ENCODE peak calls at places on chromosomes 1 and 21, in seven cellular contexts. L, A, D, J, U, P and V are unnamed samples.

GRCh38 chr1:168623003-168623828 is 46.8 kb downstream of the XCL1 start:
- DNase-seq in L (peak), U (no peak), D (no peak), P (no peak), A (no peak), J (no peak), V (no peak)

GRCh38 chr1:77513839-77514763 is 168.4 kb downstream of the ZZZ3 start:
- DNase-seq in U (no peak), L (no peak), J (no peak), D (no peak), P (peak), A (peak), V (no peak)

GRCh38 chr1:119815361-119815760 is 4.1 kb upstream of the REG4 start:
- DNase-seq in U (no peak), P (no peak), L (no peak), J (no peak), D (no peak), A (no peak), V (no peak)

GRCh38 chr21:38649120-38649519 is 150.8 kb upstream of the ERG start:
- DNase-seq in D (no peak), U (no peak), L (no peak), A (no peak), P (no peak), J (no peak), V (no peak)

GRCh38 chr1:163897401-163898169 is 575.8 kb downstream of the NUF2 start:
- DNase-seq in J (no peak), L (no peak), U (no peak), D (peak), A (peak), P (no peak), V (no peak)

GRCh38 chr1:91026320-91026719 is 4.5 kb upstream of the ZNF644 start:
- DNase-seq in D (no peak), L (no peak), A (no peak), J (no peak), P (no peak), U (no peak), V (no peak)

GRCh38 chr1:200979574-200980451 is 43.7 kb downstream of the KIF21B start:
- DNase-seq in A (no peak), D (peak), P (no peak), L (peak), U (peak), J (peak), V (peak)

GRCh38 chr1:1216770-1217620 is 3.0 kb upstream of the TNFRSF4 start:
- DNase-seq in A (no peak), U (no peak), P (no peak), L (no peak), D (no peak), J (no peak), V (no peak)

GRCh38 chr21:46196733-46197132 is 12.5 kb upstream of the SPATC1L start:
- DNase-seq in D (no peak), U (no peak), P (no peak), J (peak), A (no peak), L (no peak), V (no peak)

GRCh38 chr1:184502154-184502553 is 115.3 kb downstream of the C1orf21 start:
- DNase-seq in A (no peak), J (no peak), U (no peak), P (no peak), L (no peak), D (no peak), V (no peak)

GRCh38 chr21:24290151-24290833 is 1317.0 kb downstream of the MRPL39 start:
- DNase-seq in J (no peak), L (no peak), P (no peak), D (no peak), U (no peak), A (no peak), V (no peak)

GRCh38 chr1:5391725-5392124 is 600.5 kb downstream of the NPHP4 start:
- DNase-seq in L (no peak), D (no peak), J (no peak), P (no peak), U (no peak), A (no peak), V (no peak)

GRCh38 chr21:34705032-34705431 is 36.2 kb downstream of the CLIC6 start:
- DNase-seq in D (no peak), P (no peak), L (no peak), J (no peak), A (no peak), U (no peak), V (no peak)

GRCh38 chr21:37984416-37984815 is 68.2 kb upstream of the KCNJ6 start:
- DNase-seq in J (no peak), D (no peak), P (no peak), A (no peak), U (no peak), L (no peak), V (no peak)

GRCh38 chr1:17304155-17304826 is 3.7 kb upstream of the PADI4 start:
- DNase-seq in L (no peak), D (no peak), P (no peak), U (no peak), A (no peak), J (peak), V (no peak)

GRCh38 chr1:75855010-75855409 is 58.3 kb downstream of the MSH4 start:
- DNase-seq in P (no peak), A (no peak), U (no peak), J (no peak), L (peak), D (no peak), V (no peak)

GRCh38 chr1:215987092-215987855 is 420.2 kb downstream of the KCTD3 start:
- DNase-seq in J (no peak), A (no peak), D (no peak), U (no peak), P (no peak), L (no peak), V (no peak)

GRCh38 chr1:176515310-176515709 is 52.3 kb downstream of the PAPPA2 start:
- DNase-seq in A (no peak), L (no peak), J (no peak), D (no peak), U (no peak), P (no peak), V (no peak)

GRCh38 chr1:163170331-163170730 is 32.4 kb downstream of the RGS5 start:
- DNase-seq in U (no peak), P (no peak), D (no peak), L (no peak), J (no peak), A (peak), V (no peak)

GRCh38 chr21:46129846-46130651 is 25.3 kb downstream of the FTCD start:
- DNase-seq in P (no peak), D (no peak), L (no peak), A (no peak), U (no peak), J (no peak), V (no peak)

GRCh38 chr21:15631342-15631741 is 98.4 kb upstream of the USP25 start:
- DNase-seq in A (peak), P (no peak), J (no peak), U (no peak), L (no peak), D (no peak), V (no peak)

GRCh38 chr1:171310661-171311087 is 3.3 kb upstream of the FMO4 start:
- DNase-seq in D (no peak), P (no peak), L (no peak), J (no peak), U (no peak), A (no peak), V (no peak)

GRCh38 chr1:227896710-227897655 is 50.7 kb downstream of the WNT9A start:
- DNase-seq in J (peak), D (peak), U (no peak), P (no peak), L (peak), A (no peak), V (no peak)

GRCh38 chr1:83693409-83694126 is 305.4 kb downstream of the TTLL7 start:
- DNase-seq in D (no peak), P (peak), J (peak), L (no peak), U (no peak), A (no peak), V (no peak)

GRCh38 chr1:18199462-18199861 is 91.9 kb downstream of the IGSF21 start:
- DNase-seq in D (no peak), U (no peak), L (no peak), A (no peak), J (peak), P (no peak), V (peak)

GRCh38 chr21:43805275-43805800 is 16.0 kb downstream of the RRP1 start:
- DNase-seq in L (no peak), A (no peak), J (no peak), U (no peak), P (no peak), D (peak), V (no peak)

GRCh38 chr1:44721521-44722361 is 9.2 kb downstream of the RNU5D-1 start:
- DNase-seq in L (peak), P (peak), J (peak), A (peak), U (peak), D (peak), V (peak)